ENCODE peak calls at places on chromosomes 3 and 15, in seven cellular contexts. K is left ventricle myocardium inferior; P is brain microvascular endothelial cell; L is hepatocyte; B is Peyer's patch; T is neuronal stem cell; I is CD8-positive, alpha-beta T cell. H is an unnamed sample.

GRCh38 chr3:107430214-107431047 is 53.2 kb downstream of the CCDC54 start:
- DNase-seq in I (no peak), L (peak; percentile 13), T (peak; percentile 21), B (no peak), P (peak; percentile 33), K (no peak), H (no peak)

GRCh38 chr3:188950832-188951489 is 220.8 kb upstream of the TPRG1 start:
- DNase-seq in B (peak; percentile 84), T (no peak), L (peak; percentile 90), P (peak; percentile 99), I (no peak), K (peak; percentile 61), H (peak; percentile 78)

GRCh38 chr15:40591310-40591845 is 2.7 kb upstream of the KNL1 start:
- DNase-seq in P (no peak), I (no peak), B (no peak), L (peak; percentile 23), K (no peak), T (no peak), H (no peak)

GRCh38 chr15:90481023-90481422 is 48.7 kb upstream of the CRTC3 start:
- DNase-seq in P (no peak), L (no peak), K (no peak), T (no peak), B (peak; percentile 81), I (peak; percentile 9), H (no peak)

GRCh38 chr3:46123646-46124045 is 84.5 kb downstream of the CCR1 start:
- DNase-seq in I (no peak), K (no peak), B (no peak), L (no peak), T (no peak), P (no peak), H (no peak)

GRCh38 chr3:64141476-64141875 is 83.8 kb downstream of the PRICKLE2 start:
- DNase-seq in P (no peak), T (no peak), K (no peak), I (no peak), B (no peak), L (no peak), H (no peak)

GRCh38 chr3:159892171-159892791 is 96.4 kb upstream of the IL12A start:
- DNase-seq in T (no peak), K (peak; percentile 47), P (no peak), I (no peak), L (no peak), B (no peak), H (no peak)

GRCh38 chr15:42802168-42802567 is 65.2 kb upstream of the CDAN1 start:
- DNase-seq in K (no peak), L (no peak), P (no peak), I (no peak), T (no peak), B (no peak), H (no peak)

GRCh38 chr3:46380471-46381215 is 9.9 kb downstream of the CCR5 start:
- DNase-seq in I (no peak), P (no peak), L (no peak), T (no peak), K (no peak), B (no peak), H (no peak)

GRCh38 chr3:105195260-105195659 is 171.4 kb upstream of the ALCAM start:
- DNase-seq in P (peak; percentile 28), K (no peak), T (no peak), L (no peak), B (no peak), I (no peak), H (no peak)

GRCh38 chr3:167032267-167032876 is 347.7 kb downstream of the ZBBX start:
- DNase-seq in I (no peak), T (peak; percentile 35), K (no peak), B (no peak), L (peak; percentile 81), P (peak; percentile 62), H (peak; percentile 18)

DNA sequence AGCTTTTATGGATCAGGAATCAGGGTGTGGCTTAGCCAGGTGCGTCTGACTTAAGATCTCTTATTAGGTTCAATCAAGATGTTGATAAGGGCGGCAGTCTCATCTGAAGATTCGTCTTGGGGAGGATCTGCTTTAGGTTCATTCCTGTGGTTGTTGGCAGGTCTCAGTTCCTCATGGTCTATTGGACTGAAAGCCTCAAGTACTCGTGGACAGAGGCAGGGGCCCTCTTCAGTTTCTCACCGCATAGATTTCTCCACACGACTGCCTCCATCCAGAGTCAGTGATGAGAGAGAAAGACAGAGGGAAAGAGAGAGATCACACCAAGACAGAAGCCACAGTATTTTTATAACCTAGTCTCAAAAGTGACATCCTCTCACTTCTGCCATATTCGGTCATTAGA is 9.4 kb downstream of the MEX3B start:
- DNase-seq in L (no peak), K (no peak), B (no peak), I (no peak), T (no peak), P (no peak), H (no peak)
- H3K27ac ChIP-seq in L (no peak overlapping the region), K (no peak overlapping the region), B (no peak overlapping the region), I (no peak overlapping the region), T (no peak overlapping the region), P (no peak overlapping the region), H (no peak overlapping the region)

GRCh38 chr3:171846594-171846993 is 3.4 kb downstream of the TMEM212 start:
- DNase-seq in L (no peak), P (no peak), T (no peak), I (no peak), B (no peak), K (no peak), H (no peak)
- H3K27ac ChIP-seq in L (no peak overlapping the region), P (peak overlapping the region; percentile 44), T (no peak overlapping the region), I (no peak overlapping the region), B (no peak overlapping the region), K (no peak overlapping the region), H (no peak overlapping the region)

GRCh38 chr3:14436954-14437281 is 34.5 kb downstream of the SLC6A6 start:
- DNase-seq in P (no peak), T (no peak), L (no peak), B (no peak), K (no peak), I (no peak), H (no peak)

GRCh38 chr3:14434105-14434504 is 31.7 kb downstream of the SLC6A6 start:
- DNase-seq in I (no peak), P (no peak), L (no peak), K (no peak), T (no peak), B (no peak), H (no peak)

GRCh38 chr3:14434541-14435151 is 32.2 kb downstream of the SLC6A6 start:
- DNase-seq in T (no peak), B (peak; percentile 68), P (no peak), K (peak; percentile 51), L (no peak), I (no peak), H (no peak)

GRCh38 chr3:14432996-14433572 is 30.7 kb downstream of the SLC6A6 start:
- DNase-seq in T (no peak), K (no peak), B (peak; percentile 61), I (no peak), P (no peak), L (no peak), H (no peak)

GRCh38 chr3:14435175-14436011 is 33.0 kb downstream of the SLC6A6 start:
- DNase-seq in B (no peak), P (no peak), T (no peak), I (no peak), L (no peak), K (no peak), H (no peak)
- H3K27ac ChIP-seq in B (peak overlapping the region; percentile 11), P (no peak overlapping the region), T (no peak overlapping the region), I (no peak overlapping the region), L (no peak overlapping the region), K (peak overlapping the region; percentile 83), H (no peak overlapping the region)

GRCh38 chr3:16496408-16497222 is 16.9 kb downstream of the RFTN1 start:
- DNase-seq in L (no peak), T (no peak), K (no peak), I (no peak), B (peak; percentile 21), P (no peak), H (no peak)
- H3K27ac ChIP-seq in L (no peak overlapping the region), T (no peak overlapping the region), K (no peak overlapping the region), I (no peak overlapping the region), B (no peak overlapping the region), P (no peak overlapping the region), H (peak overlapping the region; percentile 18)

GRCh38 chr15:74802862-74803447 is 9.7 kb upstream of the LMAN1L start:
- DNase-seq in K (no peak), L (no peak), B (no peak), P (no peak), T (no peak), I (no peak), H (no peak)
- H3K27ac ChIP-seq in K (no peak overlapping the region), L (no peak overlapping the region), B (no peak overlapping the region), P (no peak overlapping the region), T (no peak overlapping the region), I (no peak overlapping the region), H (no peak overlapping the region)

GRCh38 chr3:124774841-124775402 is 44.7 kb downstream of the UMPS start:
- DNase-seq in B (no peak), L (no peak), T (no peak), P (no peak), K (no peak), I (no peak), H (no peak)
- H3K27ac ChIP-seq in B (no peak overlapping the region), L (no peak overlapping the region), T (no peak overlapping the region), P (peak overlapping the region; percentile 21), K (peak overlapping the region; percentile 84), I (no peak overlapping the region), H (no peak overlapping the region)

H was measured in epithelial cell of prostate.